ENCODE peak calls at places on chromosomes 1 and 21, in nine cellular contexts. L, R, S, P, F, W, K, T and Z are unnamed samples. For H3K36me3, the result is how much of the 10 kb centered on the place peaks cover.

GRCh38 chr1:237932806-237933205 is 42.1 kb upstream of the ZP4 start:
- DNase-seq in L (no peak), R (no peak), S (no peak), P (no peak), F (no peak), W (no peak), K (no peak), T (no peak), Z (no peak)

GRCh38 chr1:19036701-19037605 is 80.5 kb upstream of the IFFO2 start:
- DNase-seq in L (no peak), R (no peak), S (no peak), P (no peak), F (no peak), W (no peak), K (no peak), T (no peak), Z (no peak)

GRCh38 chr1:247825362-247825761 is 1.4 kb upstream of the OR14A16 start:
- DNase-seq in L (no peak), R (no peak), S (no peak), P (no peak), F (no peak), W (no peak), K (no peak), T (no peak), Z (no peak)

GRCh38 chr1:10734900-10735602 is 61.4 kb downstream of the CASZ1 start:
- DNase-seq in L (peak), R (no peak), S (no peak), P (no peak), F (no peak), W (peak), K (peak), T (no peak), Z (no peak)

GRCh38 chr1:163844393-163844948 is 522.7 kb downstream of the NUF2 start:
- DNase-seq in L (no peak), R (no peak), S (no peak), P (peak), F (no peak), W (no peak), K (no peak), T (no peak), Z (no peak)

GRCh38 chr1:197141556-197141955 is 4.9 kb downstream of the ASPM start:
- DNase-seq in L (no peak), R (no peak), S (no peak), P (no peak), F (no peak), W (no peak), K (no peak), T (no peak), Z (no peak)

GRCh38 chr1:160367934-160368923 is 1.4 kb downstream of the NHLH1 start:
- DNase-seq in L (no peak), R (no peak), S (no peak), P (no peak), F (no peak), W (no peak), K (no peak), T (no peak), Z (no peak)

GRCh38 chr1:221810406-221810805 is 68.5 kb upstream of the DUSP10 start:
- DNase-seq in L (no peak), R (no peak), S (no peak), P (peak), F (no peak), W (no peak), K (no peak), T (no peak), Z (no peak)

GRCh38 chr1:11324562-11324961 is 51.6 kb downstream of the UBIAD1 start:
- DNase-seq in L (no peak), R (no peak), S (no peak), P (no peak), F (no peak), W (no peak), K (no peak), T (no peak), Z (no peak)

GRCh38 chr1:29123871-29124365 is at the start of gene TMEM200B:
- DNase-seq in L (peak), R (peak), S (no peak), P (no peak), F (no peak), W (peak), K (peak), T (peak), Z (no peak)

GRCh38 chr1:178650950-178651461 is 74.0 kb upstream of the RALGPS2 start:
- DNase-seq in L (no peak), R (no peak), S (no peak), P (no peak), F (no peak), W (no peak), K (no peak), T (no peak), Z (no peak)

GRCh38 chr1:25194576-25195020 is 37.7 kb downstream of the SYF2 start:
- DNase-seq in L (no peak), R (no peak), S (peak), P (no peak), F (no peak), W (no peak), K (no peak), T (no peak), Z (no peak)

GRCh38 chr21:15534450-15534886 is 195.3 kb upstream of the USP25 start:
- DNase-seq in L (no peak), R (no peak), S (no peak), P (no peak), F (no peak), W (no peak), K (no peak), T (no peak), Z (no peak)

GRCh38 chr1:206690516-206690915 is 5.8 kb downstream of the MAPKAPK2 start:
- DNase-seq in L (peak), R (peak), S (no peak), P (no peak), F (no peak), W (no peak), K (peak), T (no peak), Z (no peak)

GRCh38 chr1:189432761-189433160 is 1044.9 kb downstream of the BRINP3 start:
- DNase-seq in L (no peak), R (no peak), S (no peak), P (no peak), F (no peak), W (no peak), K (no peak), T (no peak), Z (no peak)

GRCh38 chr1:21530368-21531016 is 21.3 kb downstream of the ALPL start:
- DNase-seq in L (no peak), R (no peak), S (no peak), P (peak), F (no peak), W (no peak), K (no peak), T (peak), Z (no peak)

DNA sequence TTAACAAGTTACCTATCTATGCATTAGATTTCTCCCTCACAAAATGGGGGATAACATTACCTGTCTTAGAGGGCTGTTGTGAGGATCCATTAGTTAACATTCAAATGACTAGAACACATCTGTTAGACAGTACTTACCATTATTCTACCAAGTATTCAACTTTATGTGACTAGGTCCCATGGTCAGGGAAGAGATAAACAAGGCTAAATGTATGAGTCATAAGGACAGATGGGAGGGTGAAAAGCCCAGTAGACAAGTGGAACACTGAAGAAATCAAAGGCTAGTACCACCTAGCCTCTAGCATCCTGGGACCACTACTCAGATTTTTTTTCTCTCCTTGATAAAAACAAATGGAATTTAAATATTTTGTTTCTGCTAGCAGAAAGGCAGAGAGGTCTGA is 9.0 kb upstream of the VHLL start:
- DNase-seq in L (no peak), R (no peak), S (no peak), P (peak), F (no peak), W (no peak), K (no peak), T (no peak), Z (no peak)
- H3K36me3 ChIP-seq in L (half or more), R (under half), S (under half), P (half or more), F (under half), W (half or more), K (under half), T (under half), Z (half or more)

GRCh38 chr1:37493336-37494098 is 19.1 kb downstream of the ZC3H12A start:
- DNase-seq in L (no peak), R (no peak), S (no peak), P (no peak), F (no peak), W (no peak), K (no peak), T (no peak), Z (no peak)

GRCh38 chr1:37498872-37499617 is 15.5 kb downstream of the MEAF6 start:
- DNase-seq in L (no peak), R (no peak), S (no peak), P (no peak), F (no peak), W (no peak), K (peak), T (no peak), Z (no peak)

GRCh38 chr1:37497832-37498231 is 16.7 kb downstream of the MEAF6 start:
- DNase-seq in L (no peak), R (no peak), S (peak), P (no peak), F (no peak), W (no peak), K (peak), T (no peak), Z (no peak)

GRCh38 chr1:37501661-37502060 is 12.9 kb downstream of the MEAF6 start:
- DNase-seq in L (no peak), R (no peak), S (no peak), P (no peak), F (no peak), W (no peak), K (no peak), T (no peak), Z (no peak)

DNA sequence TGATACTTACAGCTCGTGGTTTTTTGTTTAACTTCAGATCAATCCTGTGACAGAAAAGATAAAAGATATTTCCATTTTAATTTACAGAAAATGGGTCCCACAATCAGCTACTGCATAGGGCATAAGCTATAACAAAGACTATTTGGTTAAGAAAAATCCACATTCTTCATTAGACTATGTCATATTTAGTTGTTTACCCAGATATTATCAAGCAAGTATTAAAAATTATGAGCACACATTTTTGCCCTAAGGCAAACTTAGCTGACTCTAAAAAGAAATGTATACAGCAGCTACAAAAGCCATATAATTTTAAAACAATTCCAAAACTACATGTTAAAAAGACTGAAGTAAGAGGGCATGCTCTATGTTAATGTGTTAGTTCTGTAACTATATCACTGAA is 18.7 kb downstream of the MEAF6 start:
- DNase-seq in L (no peak), R (no peak), S (no peak), P (no peak), F (no peak), W (no peak), K (no peak), T (no peak), Z (no peak)
- H3K36me3 ChIP-seq in L (half or more), R (under half), S (under half), P (under half), F (under half), W (under half), K (under half), T (under half), Z (half or more)

DNA sequence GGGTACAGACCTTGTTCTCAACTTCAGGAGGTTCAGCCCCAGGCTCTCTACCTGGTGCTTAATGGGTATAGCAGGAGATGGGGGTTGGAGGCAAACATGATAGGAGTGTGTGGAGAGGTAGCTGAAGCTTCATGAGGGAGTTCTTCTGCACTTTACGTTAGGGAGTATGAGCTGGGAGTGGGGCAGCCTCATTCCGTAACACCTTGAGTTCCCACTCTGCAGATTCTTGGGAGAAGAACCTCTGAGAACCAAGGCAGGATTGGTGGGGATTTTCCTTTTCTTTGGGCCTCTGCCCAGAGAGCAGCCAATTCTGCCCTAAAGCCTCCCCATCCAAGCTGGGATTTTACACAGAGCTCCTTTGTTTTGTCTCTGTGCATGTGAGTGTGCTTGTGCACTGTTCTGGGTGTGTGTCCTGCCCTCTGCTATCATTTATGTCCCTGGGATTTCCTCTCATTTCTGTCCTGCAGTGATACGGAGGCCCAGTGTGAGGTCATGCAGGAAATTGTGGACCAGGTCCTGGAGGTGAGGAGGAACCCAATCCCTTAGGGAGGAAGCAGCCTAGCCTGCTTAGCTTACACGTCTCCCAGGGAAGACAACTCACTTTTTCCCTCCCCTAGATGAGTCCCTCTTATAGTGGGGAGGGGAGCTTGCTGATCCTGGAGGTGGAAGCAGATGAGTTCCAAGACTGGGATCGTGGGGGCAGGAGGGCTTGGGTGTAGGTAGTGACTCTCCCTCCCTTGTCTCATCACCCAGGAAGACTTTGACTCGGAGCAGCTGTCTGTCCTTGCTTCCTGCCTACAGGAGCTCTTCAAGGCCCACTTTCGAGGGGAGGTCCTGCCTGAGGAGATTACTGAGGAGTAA is 11.6 kb upstream of the SLC27A3 start:
- DNase-seq in L (no peak), R (peak), S (no peak), P (no peak), F (no peak), W (no peak), K (no peak), T (no peak), Z (no peak)
- H3K36me3 ChIP-seq in L (half or more), R (under half), S (under half), P (under half), F (under half), W (half or more), K (under half), T (half or more), Z (half or more)

GRCh38 chr1:227654858-227655752 is 80.0 kb downstream of the JMJD4 start:
- DNase-seq in L (no peak), R (no peak), S (no peak), P (no peak), F (no peak), W (no peak), K (no peak), T (no peak), Z (no peak)

DNA sequence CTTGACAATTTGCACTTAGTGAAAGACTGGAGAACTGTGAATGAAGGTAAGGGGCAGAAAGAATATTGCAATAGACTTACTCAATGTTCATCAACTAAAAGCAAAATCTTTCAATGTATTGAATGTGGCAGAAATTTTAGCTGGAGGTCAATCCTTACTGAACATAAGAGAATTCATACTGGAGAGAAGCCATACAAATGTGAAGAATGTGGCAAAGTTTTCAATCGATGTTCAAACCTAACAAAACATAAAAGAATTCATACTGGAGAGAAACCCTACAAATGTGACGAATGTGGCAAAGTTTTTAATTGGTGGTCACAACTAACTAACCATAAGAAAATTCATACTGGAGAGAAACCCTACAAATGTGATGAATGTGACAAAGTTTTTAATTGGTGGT is 80.7 kb downstream of the JMJD4 start:
- DNase-seq in L (no peak), R (no peak), S (no peak), P (no peak), F (no peak), W (no peak), K (no peak), T (no peak), Z (no peak)
- H3K36me3 ChIP-seq in L (half or more), R (under half), S (under half), P (under half), F (under half), W (under half), K (under half), T (under half), Z (under half)

DNA sequence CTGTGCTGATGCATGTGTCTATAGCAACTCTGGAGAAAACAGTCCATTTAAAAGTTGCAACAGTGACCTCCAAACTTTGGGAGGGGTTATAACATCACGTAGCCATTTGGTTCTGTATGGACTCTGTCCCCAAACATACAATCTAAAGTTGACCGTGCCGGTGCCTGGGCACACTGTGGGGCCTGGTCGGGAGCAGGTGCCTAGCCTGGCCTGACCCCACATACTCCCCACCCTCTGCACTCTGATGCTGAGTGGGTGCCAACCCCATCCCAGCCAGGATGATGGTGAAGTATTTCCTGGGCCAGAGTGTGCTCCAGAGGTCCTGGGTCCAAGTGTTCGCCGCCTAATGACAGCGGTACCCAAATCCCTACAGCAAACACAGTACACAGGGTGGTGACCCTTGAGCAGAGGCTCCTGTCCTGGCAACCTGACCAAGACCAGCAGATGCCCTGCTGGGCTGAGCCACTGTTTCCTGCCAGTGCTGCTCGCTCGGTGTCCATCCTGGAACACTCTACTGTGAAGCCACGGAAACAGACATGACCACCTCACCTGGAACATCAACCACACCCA is 46.3 kb upstream of the LRRC52 start:
- DNase-seq in L (no peak), R (no peak), S (no peak), P (no peak), F (no peak), W (no peak), K (no peak), T (peak), Z (no peak)
- H3K36me3 ChIP-seq in L (under half), R (under half), S (under half), P (under half), F (under half), W (under half), K (under half), T (under half), Z (under half)